ENCODE peak calls at places on chromosomes 11 and 22, in five cellular contexts. X is OCI-LY7, R is hepatocyte, I is left lung, L is left ventricle myocardium inferior. A is an unnamed sample.

GRCh38 chr11:111733009-111733408 is 33.2 kb downstream of the PPP2R1B start:
- DNase-seq in R (peak), I (no peak), L (peak), X (no peak), A (no peak)

GRCh38 chr11:120132645-120133185 is 5.2 kb downstream of the TRIM29 start:
- DNase-seq in R (no peak), X (no peak), L (no peak), I (peak), A (no peak)

GRCh38 chr11:32173435-32173834 is 82.6 kb downstream of the RCN1 start:
- DNase-seq in L (peak), R (peak), I (no peak), X (no peak), A (peak)

GRCh38 chr22:26713823-26714449 is 56.5 kb downstream of the MIAT start:
- DNase-seq in X (no peak), I (no peak), R (peak), L (no peak), A (no peak)

GRCh38 chr11:3982431-3982830 is 112.2 kb upstream of the RRM1 start:
- DNase-seq in L (no peak), I (no peak), R (no peak), X (no peak), A (no peak)

GRCh38 chr22:40709752-40710413 is 30.6 kb downstream of the MCHR1 start:
- DNase-seq in X (no peak), L (peak), R (peak), I (no peak), A (no peak)

GRCh38 chr11:14136561-14136960 is 174.0 kb downstream of the SPON1 start:
- DNase-seq in L (no peak), I (no peak), X (no peak), R (no peak), A (no peak)

GRCh38 chr11:121656333-121657090 is 203.7 kb upstream of the SORL1-AS1 start:
- DNase-seq in R (peak), X (no peak), I (no peak), L (peak), A (no peak)

GRCh38 chr11:44456544-44457270 is 108.8 kb upstream of the CD82 start:
- DNase-seq in X (no peak), L (peak), R (no peak), I (no peak), A (peak)

GRCh38 chr11:112241486-112241885 is 15.3 kb downstream of the PTS start:
- DNase-seq in R (no peak), X (no peak), I (no peak), L (no peak), A (no peak)

GRCh38 chr11:103532133-103532788 is 423.0 kb downstream of the DYNC2H1 start:
- DNase-seq in R (no peak), L (no peak), I (no peak), X (no peak), A (no peak)

GRCh38 chr11:67705264-67705663 is 30.8 kb upstream of the ALDH3B2 start:
- DNase-seq in R (no peak), I (no peak), X (no peak), L (no peak), A (no peak)

GRCh38 chr11:120482149-120482548 is 29.4 kb upstream of the GRIK4 start:
- DNase-seq in X (no peak), L (no peak), I (no peak), R (no peak), A (peak)

GRCh38 chr11:69074375-69074774 is 25.6 kb downstream of the TPCN2 start:
- DNase-seq in R (no peak), I (no peak), X (no peak), L (no peak), A (no peak)

GRCh38 chr11:112968988-112969714 is 7.9 kb downstream of the NCAM1 start:
- DNase-seq in I (no peak), L (no peak), X (no peak), R (no peak), A (no peak)

GRCh38 chr11:9148035-9148434 is 56.6 kb upstream of the SCUBE2 start:
- DNase-seq in X (no peak), R (no peak), I (no peak), L (no peak), A (no peak)

GRCh38 chr11:65119670-65119995 is 2.1 kb upstream of the ZNHIT2 start:
- DNase-seq in R (no peak), L (no peak), X (peak), I (no peak), A (peak)

GRCh38 chr11:65118097-65118837 is 766 bp upstream of the ZNHIT2 start:
- DNase-seq in L (no peak), R (no peak), I (peak), X (no peak), A (no peak)

GRCh38 chr11:65121865-65122696 is at the start of the genes FAU and MRPL49:
- DNase-seq in R (peak), L (peak), I (peak), X (peak), A (peak)

GRCh38 chr11:65121447-65121864 is 478 bp downstream of the FAU start:
- DNase-seq in R (peak), L (peak), X (peak), I (no peak), A (peak)

DNA sequence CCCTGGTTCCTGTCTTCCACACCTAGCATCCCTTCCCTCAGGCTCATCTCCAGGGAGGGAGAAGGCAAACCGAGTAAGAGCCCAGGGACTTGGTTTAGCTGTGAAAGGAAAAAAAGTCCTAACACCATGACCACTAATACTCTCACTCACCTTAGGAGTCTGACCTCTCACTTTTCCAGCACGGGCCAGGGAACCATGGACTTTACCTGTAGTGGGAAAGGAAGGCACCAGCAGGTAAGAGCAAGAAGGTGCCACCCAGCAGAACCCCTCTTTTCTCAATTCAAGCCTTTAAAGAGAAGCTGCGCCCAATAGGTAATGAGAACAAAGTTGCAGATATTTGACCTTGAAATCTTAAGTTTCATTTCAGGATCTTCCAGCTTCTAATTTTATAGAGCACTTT is 1.1 kb downstream of the FAU start:
- DNase-seq in I (no peak), L (no peak), R (no peak), X (no peak), A (no peak)
- H3K27ac ChIP-seq in I (no peak), L (peak), R (peak), X (peak), A (peak)

GRCh38 chr11:72780291-72781062 is 13.4 kb downstream of the STARD10 start:
- DNase-seq in R (no peak), X (no peak), I (no peak), L (no peak), A (no peak)
- H3K4me3 ChIP-seq in R (peak), X (no peak), I (peak), L (peak), A (peak)

DNA sequence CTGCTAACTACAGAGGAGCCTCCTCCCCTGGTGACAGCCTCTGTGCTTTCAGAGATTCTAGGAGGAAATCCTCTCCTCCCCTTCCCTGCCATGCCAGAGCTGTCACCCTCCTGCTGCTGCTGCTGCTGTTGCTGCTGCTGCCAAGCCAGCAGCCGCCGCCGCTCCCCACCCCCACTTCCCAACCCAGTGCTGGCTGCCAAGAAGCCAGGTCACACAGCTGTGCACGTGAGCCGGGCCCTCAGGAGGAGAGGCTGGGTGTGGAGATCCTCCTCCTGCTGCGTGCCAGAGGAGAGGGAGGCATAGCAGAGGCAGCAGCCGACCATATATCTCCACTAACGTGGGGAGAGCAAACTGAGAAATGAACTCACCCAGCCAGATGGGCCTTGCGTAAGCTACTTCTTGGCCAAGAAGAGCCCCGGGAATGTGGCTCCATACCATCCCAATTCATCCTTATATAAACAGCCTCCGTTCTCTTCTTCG is 12.4 kb downstream of the CRY2 start:
- DNase-seq in X (no peak), R (peak), I (peak), L (peak), A (peak)
- H3K27ac ChIP-seq in X (no peak), R (peak), I (peak), L (peak), A (peak)

DNA sequence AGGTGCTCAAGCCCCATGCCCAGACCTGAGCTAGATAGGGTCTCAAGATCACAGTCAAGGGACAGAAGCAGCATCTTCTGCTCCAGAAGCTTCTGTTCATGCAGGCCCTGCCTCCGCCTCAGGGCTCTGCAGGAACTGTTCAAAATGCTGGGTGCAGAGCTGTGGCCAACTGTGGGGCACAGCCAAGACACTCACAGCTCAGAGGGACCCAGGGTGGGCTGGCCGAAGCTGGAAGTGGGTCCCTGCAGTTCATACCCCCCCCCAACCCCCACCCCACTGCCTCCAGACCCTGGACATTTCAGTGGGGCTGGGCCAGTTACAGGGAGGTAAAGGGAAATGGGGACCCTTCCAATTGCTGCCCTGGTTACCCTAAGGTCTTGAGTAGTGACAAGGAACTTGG is 129.0 kb downstream of the CRYBB2 start:
- DNase-seq in L (no peak), X (no peak), R (no peak), I (no peak), A (no peak)
- H3K4me3 ChIP-seq in L (no peak), X (no peak), R (no peak), I (no peak), A (no peak)